ENCODE peak calls at places on chromosomes 5 and 9, in eight cellular contexts. A, O, E, J, G, Z, N and P are unnamed samples.

GRCh38 chr5:135373747-135374515 is 25.1 kb downstream of the MACROH2A1 start:
- DNase-seq in A (no peak), O (no peak), E (peak), J (no peak), G (no peak), Z (no peak), N (no peak), P (no peak)

GRCh38 chr9:125407974-125408900 is 146.6 kb downstream of the GAPVD1 start:
- DNase-seq in A (peak), O (peak), E (peak), J (peak), G (peak), Z (peak), N (peak), P (peak)

GRCh38 chr9:81414836-81415235 is 274.5 kb downstream of the TLE1 start:
- DNase-seq in A (no peak), O (no peak), E (no peak), J (no peak), G (no peak), Z (no peak), N (peak), P (no peak)

GRCh38 chr5:157159209-157159751 is 6.8 kb downstream of the GARIN3 start:
- DNase-seq in A (no peak), O (no peak), E (no peak), J (no peak), G (no peak), Z (no peak), N (no peak), P (no peak)

GRCh38 chr5:122101636-122102285 is 23.7 kb upstream of the LOX start:
- DNase-seq in A (no peak), O (peak), E (peak), J (peak), G (peak), Z (no peak), N (peak), P (peak)

GRCh38 chr5:141478321-141478945 is 2.7 kb downstream of the PCDHGC3 start:
- DNase-seq in A (no peak), O (no peak), E (peak), J (peak), G (peak), Z (peak), N (no peak), P (no peak)

GRCh38 chr5:42301349-42301748 is 121.9 kb upstream of the GHR start:
- DNase-seq in A (no peak), O (no peak), E (peak), J (no peak), G (no peak), Z (no peak), N (no peak), P (peak)

GRCh38 chr5:52895070-52895469 is 94.1 kb upstream of the ITGA2 start:
- DNase-seq in A (no peak), O (no peak), E (no peak), J (no peak), G (no peak), Z (no peak), N (no peak), P (no peak)

GRCh38 chr5:27217160-27217956 is 179.0 kb upstream of the CDH9 start:
- DNase-seq in A (no peak), O (no peak), E (no peak), J (no peak), G (no peak), Z (peak), N (no peak), P (no peak)

GRCh38 chr9:121770415-121771273 is 119.2 kb downstream of the DAB2IP start:
- DNase-seq in A (no peak), O (no peak), E (peak), J (no peak), G (peak), Z (no peak), N (no peak), P (peak)

GRCh38 chr5:176533894-176534611 is 3.1 kb downstream of the RNF44 start:
- DNase-seq in A (peak), O (peak), E (peak), J (no peak), G (peak), Z (no peak), N (no peak), P (no peak)
- H3K4me3 ChIP-seq in A (peak), O (no peak), E (peak), J (peak), G (no peak), Z (no peak), N (no peak), P (no peak)

GRCh38 chr9:4662989-4663792 is 1.1 kb downstream of the PLPP6 start:
- DNase-seq in A (no peak), O (no peak), E (peak), J (peak), G (no peak), Z (peak), N (no peak), P (no peak)
- H3K4me3 ChIP-seq in A (peak), O (peak), E (peak), J (peak), G (peak), Z (peak), N (peak), P (peak)

GRCh38 chr9:70602364-70603019 is 188.0 kb upstream of the KLF9 start:
- DNase-seq in A (no peak), O (peak), E (peak), J (peak), G (peak), Z (peak), N (peak), P (peak)
- H3K4me3 ChIP-seq in A (no peak), O (no peak), E (no peak), J (no peak), G (peak), Z (no peak), N (no peak), P (peak)

GRCh38 chr5:55625913-55626312 is 86.2 kb downstream of the SLC38A9 start:
- DNase-seq in A (no peak), O (no peak), E (no peak), J (no peak), G (no peak), Z (no peak), N (no peak), P (no peak)

GRCh38 chr5:55626805-55627204 is 85.3 kb downstream of the SLC38A9 start:
- DNase-seq in A (no peak), O (no peak), E (no peak), J (no peak), G (no peak), Z (no peak), N (no peak), P (no peak)

GRCh38 chr5:55623789-55624188 is 88.3 kb downstream of the SLC38A9 start:
- DNase-seq in A (no peak), O (no peak), E (no peak), J (no peak), G (no peak), Z (no peak), N (no peak), P (no peak)

GRCh38 chr5:55625603-55625875 is 86.6 kb downstream of the SLC38A9 start:
- DNase-seq in A (no peak), O (no peak), E (no peak), J (peak), G (no peak), Z (no peak), N (no peak), P (no peak)

GRCh38 chr5:55624841-55625602 is 87.1 kb downstream of the SLC38A9 start:
- DNase-seq in A (no peak), O (no peak), E (no peak), J (peak), G (no peak), Z (no peak), N (no peak), P (no peak)
- H3K4me3 ChIP-seq in A (no peak), O (no peak), E (no peak), J (peak), G (no peak), Z (no peak), N (no peak), P (no peak)

DNA sequence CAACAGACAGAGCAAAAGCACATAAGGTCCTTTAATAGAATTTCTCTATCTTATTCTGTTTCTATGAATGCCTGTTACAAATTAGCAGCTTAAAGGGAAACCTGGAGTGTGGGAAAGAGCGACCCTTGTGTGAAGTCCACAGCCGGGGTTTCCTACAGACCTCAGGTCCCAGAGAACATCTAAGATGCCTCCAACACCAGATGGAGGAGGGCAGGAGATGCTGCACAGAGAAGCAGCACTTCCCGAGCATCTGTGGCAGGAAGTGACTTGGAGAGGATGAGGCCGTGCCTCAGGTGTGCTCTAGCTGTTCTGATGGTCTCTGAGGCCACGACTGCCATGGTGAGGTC is 26.8 kb downstream of the IRF1 start:
- DNase-seq in A (no peak), O (no peak), E (no peak), J (no peak), G (no peak), Z (no peak), N (no peak), P (no peak)
- H3K4me3 ChIP-seq in A (peak), O (no peak), E (no peak), J (no peak), G (no peak), Z (no peak), N (no peak), P (no peak)

GRCh38 chr5:65481635-65482271 is at the start of gene ADAMTS6:
- DNase-seq in A (peak), O (peak), E (peak), J (peak), G (peak), Z (peak), N (peak), P (peak)

GRCh38 chr5:65485405-65485804 is 3.7 kb upstream of the ADAMTS6 start:
- DNase-seq in A (no peak), O (no peak), E (no peak), J (no peak), G (no peak), Z (no peak), N (no peak), P (no peak)

GRCh38 chr5:65482727-65483473 is 1.2 kb upstream of the ADAMTS6 start:
- DNase-seq in A (no peak), O (peak), E (peak), J (peak), G (peak), Z (no peak), N (peak), P (peak)

GRCh38 chr5:65482280-65482726 is 583 bp upstream of the ADAMTS6 start:
- DNase-seq in A (no peak), O (peak), E (peak), J (no peak), G (peak), Z (peak), N (peak), P (peak)

GRCh38 chr5:65483474-65484346 is 2.0 kb upstream of the ADAMTS6 start:
- DNase-seq in A (no peak), O (peak), E (peak), J (peak), G (peak), Z (no peak), N (peak), P (peak)
- H3K4me3 ChIP-seq in A (peak), O (peak), E (peak), J (peak), G (peak), Z (peak), N (peak), P (peak)